ENCODE peak calls at places on chromosomes 2 and 18, in nine cellular contexts. One of them, this sample, is unnamed.

GRCh38 chr18:36811430-36811829 is 17.4 kb downstream of the TPGS2 start:
- DNase-seq in cerebellar cortex: no peak
- DNase-seq in iris pigment epithelial cell: peak; percentile 9
- DNase-seq in GM12892: no peak
- DNase-seq in A673: no peak
- DNase-seq in NCI-H345: no peak
- DNase-seq in Kasumi-1: no peak
- DNase-seq in activated effector memory CD4-positive, alpha-beta T cell treated with Interleukin-2 at 50 U/mL for 16 hours: no peak
- DNase-seq in T1000: no peak
- DNase-seq in this sample: no peak

GRCh38 chr2:209636066-209636465 is 135.6 kb upstream of the UNC80 start:
- DNase-seq in cerebellar cortex: peak; percentile 35
- DNase-seq in GM12892: no peak
- DNase-seq in NCI-H345: peak; percentile 37
- DNase-seq in A673: no peak
- DNase-seq in T1000: no peak
- DNase-seq in Kasumi-1: no peak
- DNase-seq in activated effector memory CD4-positive, alpha-beta T cell treated with Interleukin-2 at 50 U/mL for 16 hours: no peak
- DNase-seq in iris pigment epithelial cell: no peak
- DNase-seq in this sample: no peak

GRCh38 chr2:116810645-116811044 is 1003.8 kb upstream of the DDX18 start:
- DNase-seq in GM12892: no peak
- DNase-seq in activated effector memory CD4-positive, alpha-beta T cell treated with Interleukin-2 at 50 U/mL for 16 hours: no peak
- DNase-seq in A673: no peak
- DNase-seq in Kasumi-1: no peak
- DNase-seq in cerebellar cortex: no peak
- DNase-seq in iris pigment epithelial cell: no peak
- DNase-seq in NCI-H345: no peak
- DNase-seq in T1000: no peak
- DNase-seq in this sample: no peak

GRCh38 chr18:49008716-49009115 is 58.0 kb upstream of the SMAD7 start:
- DNase-seq in NCI-H345: no peak
- DNase-seq in cerebellar cortex: no peak
- DNase-seq in activated effector memory CD4-positive, alpha-beta T cell treated with Interleukin-2 at 50 U/mL for 16 hours: no peak
- DNase-seq in GM12892: no peak
- DNase-seq in iris pigment epithelial cell: no peak
- DNase-seq in A673: no peak
- DNase-seq in Kasumi-1: no peak
- DNase-seq in T1000: no peak
- DNase-seq in this sample: no peak

GRCh38 chr2:69716555-69717120 is 25.3 kb upstream of the ANXA4 start:
- DNase-seq in activated effector memory CD4-positive, alpha-beta T cell treated with Interleukin-2 at 50 U/mL for 16 hours: no peak
- DNase-seq in iris pigment epithelial cell: peak; percentile 54
- DNase-seq in T1000: no peak
- DNase-seq in GM12892: no peak
- DNase-seq in Kasumi-1: no peak
- DNase-seq in A673: no peak
- DNase-seq in cerebellar cortex: no peak
- DNase-seq in NCI-H345: no peak
- DNase-seq in this sample: no peak

GRCh38 chr2:233976690-233977294 is 59.6 kb downstream of the TRPM8 start:
- DNase-seq in cerebellar cortex: peak; percentile 93
- DNase-seq in A673: peak; percentile 67
- DNase-seq in NCI-H345: peak; percentile 49
- DNase-seq in activated effector memory CD4-positive, alpha-beta T cell treated with Interleukin-2 at 50 U/mL for 16 hours: no peak
- DNase-seq in iris pigment epithelial cell: peak; percentile 69
- DNase-seq in T1000: peak; percentile 9
- DNase-seq in GM12892: no peak
- DNase-seq in Kasumi-1: peak; percentile 11
- DNase-seq in this sample: no peak

GRCh38 chr2:173307287-173307686 is 47.4 kb upstream of the CDCA7 start:
- DNase-seq in iris pigment epithelial cell: no peak
- DNase-seq in T1000: no peak
- DNase-seq in GM12892: peak; percentile 31
- DNase-seq in cerebellar cortex: no peak
- DNase-seq in activated effector memory CD4-positive, alpha-beta T cell treated with Interleukin-2 at 50 U/mL for 16 hours: no peak
- DNase-seq in Kasumi-1: no peak
- DNase-seq in NCI-H345: no peak
- DNase-seq in A673: peak; percentile 74
- DNase-seq in this sample: no peak

GRCh38 chr2:47323009-47323821 is 79.7 kb upstream of the MSH2 start:
- DNase-seq in GM12892: peak; percentile 60
- DNase-seq in NCI-H345: peak; percentile 66
- DNase-seq in Kasumi-1: peak; percentile 91
- DNase-seq in A673: peak; percentile 77
- DNase-seq in cerebellar cortex: peak; percentile 75
- DNase-seq in iris pigment epithelial cell: peak; percentile 62
- DNase-seq in T1000: peak; percentile 69
- DNase-seq in activated effector memory CD4-positive, alpha-beta T cell treated with Interleukin-2 at 50 U/mL for 16 hours: peak; percentile 30
- DNase-seq in this sample: peak; percentile 17

GRCh38 chr2:105910497-105911238 is 166.0 kb downstream of the NCK2 start:
- DNase-seq in iris pigment epithelial cell: peak; percentile 22
- DNase-seq in NCI-H345: peak; percentile 7
- DNase-seq in activated effector memory CD4-positive, alpha-beta T cell treated with Interleukin-2 at 50 U/mL for 16 hours: no peak
- DNase-seq in T1000: no peak
- DNase-seq in GM12892: no peak
- DNase-seq in cerebellar cortex: no peak
- DNase-seq in Kasumi-1: no peak
- DNase-seq in A673: no peak
- DNase-seq in this sample: no peak

GRCh38 chr2:65922794-65923193 is 490.4 kb upstream of the SPRED2 start:
- DNase-seq in A673: peak; percentile 72
- DNase-seq in Kasumi-1: peak; percentile 98
- DNase-seq in NCI-H345: no peak
- DNase-seq in GM12892: no peak
- DNase-seq in iris pigment epithelial cell: no peak
- DNase-seq in activated effector memory CD4-positive, alpha-beta T cell treated with Interleukin-2 at 50 U/mL for 16 hours: no peak
- DNase-seq in cerebellar cortex: no peak
- DNase-seq in T1000: no peak
- DNase-seq in this sample: no peak

GRCh38 chr2:196059491-196059960 is 9.1 kb downstream of the DNAH7 start:
- DNase-seq in NCI-H345: no peak
- DNase-seq in cerebellar cortex: no peak
- DNase-seq in Kasumi-1: no peak
- DNase-seq in activated effector memory CD4-positive, alpha-beta T cell treated with Interleukin-2 at 50 U/mL for 16 hours: no peak
- DNase-seq in iris pigment epithelial cell: no peak
- DNase-seq in GM12892: no peak
- DNase-seq in T1000: no peak
- DNase-seq in A673: peak; percentile 61
- DNase-seq in this sample: no peak

GRCh38 chr2:238160206-238161129 is 1.7 kb downstream of the ERFE start:
- DNase-seq in Kasumi-1: peak; percentile 5
- DNase-seq in A673: no peak
- DNase-seq in cerebellar cortex: no peak
- DNase-seq in T1000: no peak
- DNase-seq in NCI-H345: no peak
- DNase-seq in iris pigment epithelial cell: no peak
- DNase-seq in activated effector memory CD4-positive, alpha-beta T cell treated with Interleukin-2 at 50 U/mL for 16 hours: no peak
- DNase-seq in GM12892: no peak
- DNase-seq in this sample: no peak

GRCh38 chr18:57542801-57543427 is 43.6 kb downstream of the FECH start:
- DNase-seq in A673: peak; percentile 62
- DNase-seq in NCI-H345: no peak
- DNase-seq in Kasumi-1: no peak
- DNase-seq in activated effector memory CD4-positive, alpha-beta T cell treated with Interleukin-2 at 50 U/mL for 16 hours: no peak
- DNase-seq in cerebellar cortex: no peak
- DNase-seq in GM12892: no peak
- DNase-seq in iris pigment epithelial cell: peak; percentile 51
- DNase-seq in T1000: no peak
- DNase-seq in this sample: no peak

GRCh38 chr18:32289480-32290075 is 99.7 kb downstream of the MEP1B start:
- DNase-seq in GM12892: no peak
- DNase-seq in T1000: peak; percentile 4
- DNase-seq in Kasumi-1: peak; percentile 80
- DNase-seq in activated effector memory CD4-positive, alpha-beta T cell treated with Interleukin-2 at 50 U/mL for 16 hours: no peak
- DNase-seq in NCI-H345: peak; percentile 61
- DNase-seq in cerebellar cortex: peak; percentile 64
- DNase-seq in A673: peak; percentile 85
- DNase-seq in iris pigment epithelial cell: peak; percentile 71
- DNase-seq in this sample: no peak

GRCh38 chr2:234828382-234829073 is 123.3 kb upstream of the SH3BP4 start:
- DNase-seq in A673: no peak
- DNase-seq in GM12892: no peak
- DNase-seq in Kasumi-1: no peak
- DNase-seq in T1000: no peak
- DNase-seq in activated effector memory CD4-positive, alpha-beta T cell treated with Interleukin-2 at 50 U/mL for 16 hours: no peak
- DNase-seq in NCI-H345: no peak
- DNase-seq in cerebellar cortex: no peak
- DNase-seq in iris pigment epithelial cell: no peak
- DNase-seq in this sample: no peak

GRCh38 chr2:152513681-152514080 is 178.7 kb downstream of the FMNL2 start:
- DNase-seq in activated effector memory CD4-positive, alpha-beta T cell treated with Interleukin-2 at 50 U/mL for 16 hours: no peak
- DNase-seq in iris pigment epithelial cell: peak; percentile 71
- DNase-seq in Kasumi-1: no peak
- DNase-seq in GM12892: no peak
- DNase-seq in NCI-H345: peak; percentile 35
- DNase-seq in T1000: peak; percentile 41
- DNase-seq in cerebellar cortex: peak; percentile 97
- DNase-seq in A673: peak; percentile 56
- DNase-seq in this sample: peak; percentile 25

GRCh38 chr18:40431071-40431998 is 1523.7 kb upstream of the PIK3C3 start:
- DNase-seq in T1000: no peak
- DNase-seq in A673: no peak
- DNase-seq in cerebellar cortex: no peak
- DNase-seq in iris pigment epithelial cell: peak; percentile 53
- DNase-seq in activated effector memory CD4-positive, alpha-beta T cell treated with Interleukin-2 at 50 U/mL for 16 hours: no peak
- DNase-seq in GM12892: no peak
- DNase-seq in Kasumi-1: no peak
- DNase-seq in NCI-H345: no peak
- DNase-seq in this sample: no peak

GRCh38 chr2:177193240-177193639 is 19.4 kb upstream of the HNRNPA3 start:
- DNase-seq in T1000: no peak
- DNase-seq in NCI-H345: no peak
- DNase-seq in iris pigment epithelial cell: no peak
- DNase-seq in A673: no peak
- DNase-seq in activated effector memory CD4-positive, alpha-beta T cell treated with Interleukin-2 at 50 U/mL for 16 hours: no peak
- DNase-seq in Kasumi-1: no peak
- DNase-seq in cerebellar cortex: no peak
- DNase-seq in GM12892: no peak
- DNase-seq in this sample: no peak

GRCh38 chr2:164697688-164698290 is 76.5 kb upstream of the GRB14 start:
- DNase-seq in Kasumi-1: peak; percentile 69
- DNase-seq in NCI-H345: peak; percentile 16
- DNase-seq in T1000: no peak
- DNase-seq in GM12892: no peak
- DNase-seq in activated effector memory CD4-positive, alpha-beta T cell treated with Interleukin-2 at 50 U/mL for 16 hours: no peak
- DNase-seq in cerebellar cortex: no peak
- DNase-seq in iris pigment epithelial cell: peak; percentile 7
- DNase-seq in A673: peak; percentile 50
- DNase-seq in this sample: no peak

GRCh38 chr2:24930768-24931167 is 10.7 kb upstream of the ADCY3 start:
- DNase-seq in Kasumi-1: peak; percentile 51
- DNase-seq in cerebellar cortex: peak; percentile 42
- DNase-seq in activated effector memory CD4-positive, alpha-beta T cell treated with Interleukin-2 at 50 U/mL for 16 hours: no peak
- DNase-seq in NCI-H345: no peak
- DNase-seq in T1000: no peak
- DNase-seq in A673: no peak
- DNase-seq in iris pigment epithelial cell: no peak
- DNase-seq in GM12892: peak; percentile 65
- DNase-seq in this sample: no peak

GRCh38 chr2:211397764-211398163 is 841.4 kb downstream of the CPS1 start:
- DNase-seq in activated effector memory CD4-positive, alpha-beta T cell treated with Interleukin-2 at 50 U/mL for 16 hours: no peak
- DNase-seq in iris pigment epithelial cell: no peak
- DNase-seq in T1000: no peak
- DNase-seq in GM12892: no peak
- DNase-seq in A673: no peak
- DNase-seq in Kasumi-1: no peak
- DNase-seq in cerebellar cortex: no peak
- DNase-seq in NCI-H345: no peak
- DNase-seq in this sample: no peak

GRCh38 chr2:159196393-159196925 is 90.0 kb downstream of the WDSUB1 start:
- DNase-seq in iris pigment epithelial cell: no peak
- DNase-seq in NCI-H345: no peak
- DNase-seq in activated effector memory CD4-positive, alpha-beta T cell treated with Interleukin-2 at 50 U/mL for 16 hours: no peak
- DNase-seq in GM12892: no peak
- DNase-seq in T1000: no peak
- DNase-seq in cerebellar cortex: no peak
- DNase-seq in Kasumi-1: no peak
- DNase-seq in A673: no peak
- DNase-seq in this sample: no peak

GRCh38 chr18:36758001-36758400 is 70.8 kb downstream of the TPGS2 start:
- DNase-seq in Kasumi-1: no peak
- DNase-seq in activated effector memory CD4-positive, alpha-beta T cell treated with Interleukin-2 at 50 U/mL for 16 hours: no peak
- DNase-seq in cerebellar cortex: no peak
- DNase-seq in GM12892: no peak
- DNase-seq in T1000: no peak
- DNase-seq in iris pigment epithelial cell: no peak
- DNase-seq in NCI-H345: no peak
- DNase-seq in A673: no peak
- DNase-seq in this sample: no peak

GRCh38 chr2:161990741-161991140 is 83.3 kb downstream of the DPP4 start:
- DNase-seq in cerebellar cortex: no peak
- DNase-seq in Kasumi-1: no peak
- DNase-seq in T1000: peak; percentile 3
- DNase-seq in A673: peak; percentile 2
- DNase-seq in NCI-H345: no peak
- DNase-seq in iris pigment epithelial cell: peak; percentile 96
- DNase-seq in GM12892: no peak
- DNase-seq in activated effector memory CD4-positive, alpha-beta T cell treated with Interleukin-2 at 50 U/mL for 16 hours: no peak
- DNase-seq in this sample: peak; percentile 56

GRCh38 chr18:2083691-2084090 is 487.6 kb downstream of the METTL4 start:
- DNase-seq in A673: peak; percentile 2
- DNase-seq in iris pigment epithelial cell: peak; percentile 8
- DNase-seq in NCI-H345: no peak
- DNase-seq in Kasumi-1: peak; percentile 71
- DNase-seq in T1000: no peak
- DNase-seq in GM12892: no peak
- DNase-seq in activated effector memory CD4-positive, alpha-beta T cell treated with Interleukin-2 at 50 U/mL for 16 hours: no peak
- DNase-seq in cerebellar cortex: peak; percentile 11
- DNase-seq in this sample: no peak

GRCh38 chr18:32530947-32531651 is 60.4 kb upstream of the GAREM1 start:
- DNase-seq in A673: peak; percentile 33
- DNase-seq in NCI-H345: peak; percentile 39
- DNase-seq in iris pigment epithelial cell: peak; percentile 72
- DNase-seq in T1000: no peak
- DNase-seq in activated effector memory CD4-positive, alpha-beta T cell treated with Interleukin-2 at 50 U/mL for 16 hours: no peak
- DNase-seq in GM12892: no peak
- DNase-seq in Kasumi-1: peak; percentile 26
- DNase-seq in cerebellar cortex: no peak
- DNase-seq in this sample: peak; percentile 59